ENCODE peak calls at places on chromosomes 12 and 14, in seven cellular contexts. I is H9; R is tibial nerve; X is SK-N-SH; G is CD4-positive, alpha-beta T cell; A is gastrocnemius medialis; M is neural progenitor cell. F is an unnamed sample. For H3K27me3, the result is how much of the 10 kb centered on the place peaks cover.

GRCh38 chr12:47361389-47362031 is 281.8 kb upstream of the AMIGO2 start:
- DNase-seq in I (peak), R (no peak), X (no peak), G (peak), A (no peak), M (no peak), F (peak)

GRCh38 chr14:104112609-104113571 is 25.5 kb upstream of the KIF26A start:
- DNase-seq in I (no peak), R (no peak), X (peak), G (no peak), A (no peak), M (no peak), F (peak)

GRCh38 chr14:71932229-71932951 is at the start of gene RGS6:
- DNase-seq in I (peak), R (no peak), X (peak), G (no peak), A (no peak), M (peak), F (peak)

GRCh38 chr12:2124466-2125023 is 71.8 kb downstream of the CACNA1C start:
- DNase-seq in I (no peak), R (no peak), X (no peak), G (no peak), A (no peak), M (no peak), F (no peak)

GRCh38 chr14:52547526-52547925 is 4.8 kb downstream of the TXNDC16 start:
- DNase-seq in I (no peak), R (no peak), X (peak), G (no peak), A (no peak), M (no peak), F (no peak)

GRCh38 chr12:95733156-95733825 is 57.3 kb downstream of the NTN4 start:
- DNase-seq in I (no peak), R (no peak), X (no peak), G (no peak), A (no peak), M (no peak), F (no peak)

GRCh38 chr12:62802981-62803380 is 132.0 kb downstream of the PPM1H start:
- DNase-seq in I (no peak), R (no peak), X (no peak), G (no peak), A (no peak), M (no peak), F (peak)

GRCh38 chr14:24818054-24818822 is 184.2 kb upstream of the GZMB start:
- DNase-seq in I (no peak), R (no peak), X (no peak), G (no peak), A (no peak), M (no peak), F (no peak)

GRCh38 chr14:90733139-90733808 is 83.0 kb downstream of the TTC7B start:
- DNase-seq in I (no peak), R (no peak), X (no peak), G (no peak), A (peak), M (no peak), F (no peak)

GRCh38 chr14:72869407-72870329 is 24.2 kb downstream of the DPF3 start:
- DNase-seq in I (no peak), R (no peak), X (no peak), G (no peak), A (no peak), M (no peak), F (no peak)

GRCh38 chr12:100716949-100717732 is 77.4 kb upstream of the ANO4 start:
- DNase-seq in I (peak), R (no peak), X (peak), G (no peak), A (no peak), M (peak), F (peak)

GRCh38 chr12:100720016-100720654 is 74.4 kb upstream of the ANO4 start:
- DNase-seq in I (no peak), R (no peak), X (no peak), G (no peak), A (no peak), M (no peak), F (no peak)

GRCh38 chr12:100716658-100716948 is 78.0 kb upstream of the ANO4 start:
- DNase-seq in I (peak), R (no peak), X (no peak), G (no peak), A (no peak), M (peak), F (peak)

GRCh38 chr12:100717733-100718067 is 76.9 kb upstream of the ANO4 start:
- DNase-seq in I (no peak), R (no peak), X (no peak), G (no peak), A (no peak), M (peak), F (no peak)

GRCh38 chr12:100718212-100718611 is 76.4 kb upstream of the ANO4 start:
- DNase-seq in I (no peak), R (no peak), X (no peak), G (no peak), A (no peak), M (no peak), F (no peak)
- H3K27me3 ChIP-seq in I (under half), R (under half), X (under half), G (under half), A (under half), M (half or more), F (under half)

GRCh38 chr12:57632898-57633825 is at the start of gene B4GALNT1:
- DNase-seq in I (peak), R (no peak), X (peak), G (peak), A (no peak), M (peak), F (peak)
- H3K27me3 ChIP-seq in I (under half), R (under half), X (under half), G (half or more), A (under half), M (half or more), F (half or more)

GRCh38 chr14:99807413-99808132 is 14.4 kb downstream of the EML1 start:
- DNase-seq in I (peak), R (no peak), X (no peak), G (no peak), A (no peak), M (peak), F (peak)

GRCh38 chr14:99808515-99808914 is 15.3 kb downstream of the EML1 start:
- DNase-seq in I (no peak), R (no peak), X (no peak), G (no peak), A (no peak), M (no peak), F (no peak)

GRCh38 chr14:99809376-99809775 is 16.2 kb downstream of the EML1 start:
- DNase-seq in I (no peak), R (no peak), X (peak), G (no peak), A (peak), M (no peak), F (no peak)

GRCh38 chr14:99806841-99807240 is 13.6 kb downstream of the EML1 start:
- DNase-seq in I (no peak), R (no peak), X (no peak), G (no peak), A (no peak), M (no peak), F (no peak)

GRCh38 chr14:99808133-99808505 is 14.9 kb downstream of the EML1 start:
- DNase-seq in I (no peak), R (no peak), X (no peak), G (no peak), A (no peak), M (no peak), F (no peak)
- H3K27me3 ChIP-seq in I (under half), R (under half), X (under half), G (under half), A (under half), M (under half), F (under half)

GRCh38 chr12:117525766-117526165 is 164.3 kb upstream of the NOS1 start:
- DNase-seq in I (no peak), R (no peak), X (no peak), G (no peak), A (no peak), M (no peak), F (no peak)
- H3K27me3 ChIP-seq in I (under half), R (under half), X (under half), G (under half), A (under half), M (under half), F (under half)

GRCh38 chr12:6699989-6700645 is 498 bp downstream of the PIANP start:
- DNase-seq in I (peak), R (no peak), X (peak), G (no peak), A (no peak), M (peak), F (peak)

GRCh38 chr12:6701078-6701768 is 608 bp upstream of the PIANP start:
- DNase-seq in I (peak), R (no peak), X (no peak), G (no peak), A (no peak), M (no peak), F (peak)

GRCh38 chr12:6698352-6699046 is 2.1 kb downstream of the PIANP start:
- DNase-seq in I (no peak), R (no peak), X (no peak), G (no peak), A (no peak), M (no peak), F (peak)

GRCh38 chr12:6699259-6699988 is 1.2 kb downstream of the PIANP start:
- DNase-seq in I (no peak), R (no peak), X (no peak), G (no peak), A (no peak), M (no peak), F (peak)

DNA sequence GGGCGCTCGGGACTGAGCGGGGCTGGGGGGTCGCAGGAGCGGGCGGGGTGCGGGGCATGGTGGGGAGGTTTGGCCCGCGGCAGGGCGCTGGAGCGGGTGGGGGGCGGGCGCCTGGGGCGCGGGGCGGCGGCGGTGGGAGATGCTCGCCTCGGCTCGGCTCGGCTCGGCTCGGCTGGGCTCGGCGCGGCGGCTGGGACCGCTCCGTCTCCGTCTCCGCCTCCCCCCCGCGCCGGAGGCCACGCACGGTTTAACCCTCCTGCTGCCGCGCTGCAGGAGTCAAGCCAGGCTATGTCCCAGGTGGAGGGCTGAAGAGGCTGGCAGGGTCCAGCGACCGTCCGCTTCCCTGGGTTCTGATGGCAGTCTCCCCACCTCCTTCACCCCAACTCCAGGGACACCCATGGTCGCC is at the start of gene PIANP:
- DNase-seq in I (peak), R (no peak), X (peak), G (peak), A (no peak), M (peak), F (peak)
- H3K27me3 ChIP-seq in I (under half), R (half or more), X (under half), G (under half), A (half or more), M (under half), F (under half)

DNA sequence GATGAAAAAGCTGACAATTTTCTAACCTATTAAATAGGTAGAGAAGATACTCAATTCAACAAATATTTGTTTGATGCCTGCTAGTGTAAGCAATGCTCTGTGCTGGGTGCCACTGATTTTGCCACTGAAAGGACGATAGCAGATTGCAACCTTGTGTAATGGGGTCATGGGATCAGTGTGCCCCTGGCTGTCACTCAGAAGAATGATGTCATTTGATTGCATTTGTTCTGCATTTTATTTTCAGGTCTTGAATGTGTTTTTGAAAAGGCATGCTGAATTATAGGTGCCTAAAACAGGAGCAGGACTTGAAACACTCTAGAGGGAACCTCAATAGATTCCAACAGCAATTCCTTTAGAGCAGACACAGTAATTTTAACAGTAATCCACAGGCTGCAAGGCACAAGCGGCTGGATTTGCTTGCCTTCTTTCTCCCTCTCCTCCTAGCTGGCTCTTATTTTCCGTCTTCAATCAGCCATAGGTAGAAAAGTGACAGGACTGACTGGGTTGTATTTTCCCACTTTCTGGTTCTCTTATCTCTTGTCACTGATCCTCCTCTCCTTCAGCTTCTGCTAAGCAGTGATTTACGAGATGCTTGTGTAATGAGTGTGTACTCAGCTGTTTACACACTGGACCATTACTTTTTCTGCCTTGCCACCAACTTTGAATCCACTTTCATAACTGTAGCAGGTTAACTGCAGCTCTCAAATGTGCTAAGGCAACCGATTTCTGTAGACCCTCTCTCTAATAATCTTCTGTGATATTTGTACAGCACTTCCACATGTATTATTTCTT is 4.1 kb downstream of the PLXNC1 start:
- DNase-seq in I (no peak), R (no peak), X (no peak), G (no peak), A (no peak), M (no peak), F (no peak)
- H3K27me3 ChIP-seq in I (under half), R (under half), X (under half), G (under half), A (under half), M (half or more), F (half or more)